ENCODE peak calls at places on chromosomes 12 and 14, in eight cellular contexts. N, O, L, Q, M, K, R and X are unnamed samples.

GRCh38 chr12:24423611-24424010 is 474.1 kb upstream of the SOX5 start:
- DNase-seq in N (no peak), M (no peak), L (no peak), Q (no peak), K (no peak), R (no peak), O (no peak), X (no peak)

GRCh38 chr14:93959239-93960107 is 16.9 kb downstream of the ASB2 start:
- DNase-seq in O (peak; percentile 86), Q (peak; percentile 89), R (peak; percentile 56), L (peak; percentile 65), M (peak; percentile 93), K (no peak), N (peak; percentile 95), X (peak; percentile 87)

GRCh38 chr12:9134981-9135628 is 19.4 kb upstream of the A2M start:
- DNase-seq in K (no peak), M (no peak), O (peak; percentile 69), Q (peak; percentile 6), L (no peak), N (no peak), R (peak; percentile 56), X (no peak)

GRCh38 chr12:13368431-13368830 is 171.9 kb downstream of the EMP1 start:
- DNase-seq in L (no peak), Q (no peak), K (no peak), R (no peak), O (peak; percentile 50), N (no peak), M (no peak), X (no peak)

GRCh38 chr12:71645268-71645667 is 18.4 kb downstream of the ZFC3H1 start:
- DNase-seq in N (no peak), Q (no peak), M (no peak), K (no peak), O (no peak), R (no peak), L (no peak), X (no peak)

GRCh38 chr12:41944241-41944640 is 200.4 kb downstream of the GXYLT1 start:
- DNase-seq in R (no peak), M (no peak), N (no peak), Q (no peak), K (no peak), O (no peak), L (no peak), X (no peak)

GRCh38 chr14:63492391-63492790 is 50.8 kb downstream of the PPP2R5E start:
- DNase-seq in K (no peak), N (no peak), M (peak; percentile 19), R (no peak), L (no peak), Q (peak; percentile 9), O (no peak), X (no peak)

GRCh38 chr12:1457901-1458300 is 136.5 kb downstream of the FBXL14 start:
- DNase-seq in O (no peak), N (no peak), M (no peak), Q (peak; percentile 9), R (no peak), L (peak; percentile 63), K (no peak), X (no peak)